ENCODE peak calls at places on chromosome 5, in seven cellular contexts. One of them, this sample, is unnamed.

GRCh38 chr5:150263801-150264621 is 25.6 kb downstream of the CAMK2A start:
- DNase-seq in brain microvascular endothelial cell: peak; percentile 73
- DNase-seq in testis: no peak
- DNase-seq in body of pancreas: peak; percentile 58
- DNase-seq in ascending aorta: no peak
- DNase-seq in aorta: no peak
- DNase-seq in CD8-positive, alpha-beta memory T cell: no peak
- DNase-seq in this sample: no peak

GRCh38 chr5:139592289-139592688 is 31.1 kb downstream of the UBE2D2 start:
- DNase-seq in CD8-positive, alpha-beta memory T cell: no peak
- DNase-seq in brain microvascular endothelial cell: no peak
- DNase-seq in testis: no peak
- DNase-seq in body of pancreas: no peak
- DNase-seq in aorta: no peak
- DNase-seq in ascending aorta: no peak
- DNase-seq in this sample: no peak

GRCh38 chr5:160049099-160049498 is 40.2 kb downstream of the TTC1 start:
- DNase-seq in testis: no peak
- DNase-seq in body of pancreas: no peak
- DNase-seq in ascending aorta: no peak
- DNase-seq in CD8-positive, alpha-beta memory T cell: no peak
- DNase-seq in aorta: no peak
- DNase-seq in brain microvascular endothelial cell: no peak
- DNase-seq in this sample: no peak

GRCh38 chr5:127582723-127583370 is 65.4 kb downstream of the PRRC1 start:
- DNase-seq in aorta: no peak
- DNase-seq in body of pancreas: no peak
- DNase-seq in ascending aorta: no peak
- DNase-seq in CD8-positive, alpha-beta memory T cell: no peak
- DNase-seq in testis: no peak
- DNase-seq in brain microvascular endothelial cell: no peak
- DNase-seq in this sample: no peak

GRCh38 chr5:94469889-94470288 is 148.5 kb downstream of the KIAA0825 start:
- DNase-seq in brain microvascular endothelial cell: peak; percentile 15
- DNase-seq in CD8-positive, alpha-beta memory T cell: no peak
- DNase-seq in aorta: no peak
- DNase-seq in ascending aorta: no peak
- DNase-seq in testis: no peak
- DNase-seq in body of pancreas: no peak
- DNase-seq in this sample: no peak

GRCh38 chr5:56305551-56305950 is 72.4 kb upstream of the ANKRD55 start:
- DNase-seq in CD8-positive, alpha-beta memory T cell: no peak
- DNase-seq in brain microvascular endothelial cell: no peak
- DNase-seq in body of pancreas: peak; percentile 26
- DNase-seq in testis: no peak
- DNase-seq in ascending aorta: no peak
- DNase-seq in aorta: no peak
- DNase-seq in this sample: no peak

GRCh38 chr5:10233505-10233904 is 16.2 kb downstream of the ATPSCKMT start:
- DNase-seq in testis: no peak
- DNase-seq in aorta: no peak
- DNase-seq in CD8-positive, alpha-beta memory T cell: no peak
- DNase-seq in ascending aorta: no peak
- DNase-seq in brain microvascular endothelial cell: peak; percentile 98
- DNase-seq in body of pancreas: no peak
- DNase-seq in this sample: peak; percentile 76

GRCh38 chr5:79448336-79448735 is 65.6 kb downstream of the HOMER1 start:
- DNase-seq in testis: no peak
- DNase-seq in CD8-positive, alpha-beta memory T cell: no peak
- DNase-seq in aorta: no peak
- DNase-seq in brain microvascular endothelial cell: no peak
- DNase-seq in ascending aorta: no peak
- DNase-seq in body of pancreas: no peak
- DNase-seq in this sample: no peak

GRCh38 chr5:121982500-121983261 is 20.9 kb downstream of the SRFBP1 start:
- DNase-seq in brain microvascular endothelial cell: no peak
- DNase-seq in body of pancreas: no peak
- DNase-seq in aorta: no peak
- DNase-seq in ascending aorta: no peak
- DNase-seq in CD8-positive, alpha-beta memory T cell: no peak
- DNase-seq in testis: no peak
- DNase-seq in this sample: no peak

GRCh38 chr5:23042231-23042630 is 189.1 kb upstream of the CDH12 start:
- DNase-seq in body of pancreas: no peak
- DNase-seq in aorta: no peak
- DNase-seq in brain microvascular endothelial cell: no peak
- DNase-seq in CD8-positive, alpha-beta memory T cell: no peak
- DNase-seq in testis: no peak
- DNase-seq in ascending aorta: no peak
- DNase-seq in this sample: no peak

GRCh38 chr5:138141734-138142133 is 2.5 kb upstream of the NME5 start:
- DNase-seq in testis: no peak
- DNase-seq in ascending aorta: no peak
- DNase-seq in CD8-positive, alpha-beta memory T cell: no peak
- DNase-seq in aorta: no peak
- DNase-seq in brain microvascular endothelial cell: no peak
- DNase-seq in body of pancreas: no peak
- DNase-seq in this sample: no peak

GRCh38 chr5:18095061-18095460 is 460.8 kb downstream of the TAF11L14 start:
- DNase-seq in ascending aorta: no peak
- DNase-seq in body of pancreas: no peak
- DNase-seq in CD8-positive, alpha-beta memory T cell: no peak
- DNase-seq in brain microvascular endothelial cell: no peak
- DNase-seq in testis: no peak
- DNase-seq in aorta: no peak
- DNase-seq in this sample: no peak

GRCh38 chr5:36181709-36182262 is 29.9 kb downstream of the SKP2 start:
- DNase-seq in body of pancreas: no peak
- DNase-seq in CD8-positive, alpha-beta memory T cell: no peak
- DNase-seq in brain microvascular endothelial cell: no peak
- DNase-seq in ascending aorta: no peak
- DNase-seq in aorta: no peak
- DNase-seq in testis: no peak
- DNase-seq in this sample: no peak

GRCh38 chr5:57246426-57246825 is 72.6 kb downstream of the GPBP1 start:
- DNase-seq in brain microvascular endothelial cell: no peak
- DNase-seq in CD8-positive, alpha-beta memory T cell: peak; percentile 48
- DNase-seq in body of pancreas: no peak
- DNase-seq in aorta: no peak
- DNase-seq in testis: no peak
- DNase-seq in ascending aorta: no peak
- DNase-seq in this sample: no peak

GRCh38 chr5:14663734-14664269 is 716 bp upstream of the OTULIN start:
- DNase-seq in testis: no peak
- DNase-seq in body of pancreas: peak; percentile 25
- DNase-seq in brain microvascular endothelial cell: no peak
- DNase-seq in CD8-positive, alpha-beta memory T cell: no peak
- DNase-seq in ascending aorta: no peak
- DNase-seq in aorta: no peak
- DNase-seq in this sample: no peak

GRCh38 chr5:581941-582340 is 30.2 kb upstream of the CEP72 start:
- DNase-seq in brain microvascular endothelial cell: no peak
- DNase-seq in CD8-positive, alpha-beta memory T cell: no peak
- DNase-seq in aorta: no peak
- DNase-seq in testis: peak; percentile 1
- DNase-seq in body of pancreas: no peak
- DNase-seq in ascending aorta: no peak
- DNase-seq in this sample: no peak

GRCh38 chr5:135834639-135835529 is at the start of gene SLC25A48:
- DNase-seq in aorta: peak; percentile 79
- DNase-seq in brain microvascular endothelial cell: no peak
- DNase-seq in ascending aorta: no peak
- DNase-seq in body of pancreas: peak; percentile 82
- DNase-seq in testis: no peak
- DNase-seq in CD8-positive, alpha-beta memory T cell: no peak
- DNase-seq in this sample: peak; percentile 96
- H3K27me3 ChIP-seq in aorta: peaks cover 2% of the 10 kb centered on the region
- H3K27me3 ChIP-seq in brain microvascular endothelial cell: peaks cover 24% of the 10 kb centered on the region
- H3K27me3 ChIP-seq in ascending aorta: no peaks in the 10 kb centered on the region
- H3K27me3 ChIP-seq in body of pancreas: no peaks in the 10 kb centered on the region
- H3K27me3 ChIP-seq in testis: no peaks in the 10 kb centered on the region
- H3K27me3 ChIP-seq in CD8-positive, alpha-beta memory T cell: no peaks in the 10 kb centered on the region
- H3K27me3 ChIP-seq in this sample: peaks cover 66% of the 10 kb centered on the region

DNA sequence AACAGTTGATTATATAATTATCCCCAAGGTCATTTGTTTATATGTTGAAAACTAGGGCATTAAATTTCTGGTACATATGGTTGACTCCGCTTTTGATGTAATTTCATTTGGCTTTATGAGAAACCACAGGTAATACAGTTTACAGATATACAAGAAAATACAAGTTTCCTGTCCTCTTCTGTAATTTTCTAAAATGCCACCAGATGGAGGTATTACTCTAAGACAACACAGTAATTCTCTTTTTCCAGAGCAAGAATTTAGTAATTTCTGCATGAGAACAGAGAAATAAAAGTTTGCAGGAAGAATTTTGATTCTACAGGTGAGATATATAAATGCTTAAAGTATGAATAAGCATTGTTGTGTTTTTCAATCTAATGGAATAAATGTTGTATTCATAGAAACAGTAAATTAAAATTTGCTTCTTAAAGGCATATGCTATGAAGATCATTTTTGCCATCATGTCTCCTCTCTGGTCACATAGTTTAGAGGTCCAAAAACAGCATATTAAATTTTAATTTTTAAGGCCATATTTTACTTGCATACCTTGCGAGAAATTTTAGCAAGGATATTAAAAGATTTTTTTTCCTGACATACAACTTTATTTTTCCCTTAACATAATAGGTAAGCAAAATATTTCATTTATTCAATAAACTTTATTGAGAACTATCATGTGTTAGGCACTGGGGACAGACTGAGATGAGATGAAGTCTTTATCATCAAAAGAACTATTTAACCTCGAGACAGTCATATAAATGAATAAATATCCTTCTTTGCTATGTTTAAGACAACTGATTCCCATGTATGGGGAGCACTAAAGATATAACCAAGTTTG is 22.7 kb downstream of the CHD1 start:
- DNase-seq in CD8-positive, alpha-beta memory T cell: peak; percentile 47
- DNase-seq in testis: no peak
- DNase-seq in aorta: no peak
- DNase-seq in body of pancreas: no peak
- DNase-seq in ascending aorta: no peak
- DNase-seq in brain microvascular endothelial cell: no peak
- DNase-seq in this sample: no peak
- H3K27ac ChIP-seq in CD8-positive, alpha-beta memory T cell: no peak overlapping the region
- H3K27ac ChIP-seq in testis: no peak overlapping the region
- H3K27ac ChIP-seq in aorta: no peak overlapping the region
- H3K27ac ChIP-seq in body of pancreas: no peak overlapping the region
- H3K27ac ChIP-seq in ascending aorta: no peak overlapping the region
- H3K27ac ChIP-seq in brain microvascular endothelial cell: no peak overlapping the region
- H3K27ac ChIP-seq in this sample: no peak overlapping the region

GRCh38 chr5:71699233-71699632 is 19.8 kb upstream of the CARTPT start:
- DNase-seq in body of pancreas: no peak
- DNase-seq in testis: no peak
- DNase-seq in CD8-positive, alpha-beta memory T cell: no peak
- DNase-seq in aorta: no peak
- DNase-seq in ascending aorta: no peak
- DNase-seq in brain microvascular endothelial cell: no peak
- DNase-seq in this sample: no peak
- H3K27me3 ChIP-seq in body of pancreas: no peaks in the 10 kb centered on the region
- H3K27me3 ChIP-seq in testis: no peaks in the 10 kb centered on the region
- H3K27me3 ChIP-seq in CD8-positive, alpha-beta memory T cell: no peaks in the 10 kb centered on the region
- H3K27me3 ChIP-seq in aorta: no peaks in the 10 kb centered on the region
- H3K27me3 ChIP-seq in ascending aorta: no peaks in the 10 kb centered on the region
- H3K27me3 ChIP-seq in brain microvascular endothelial cell: no peaks in the 10 kb centered on the region
- H3K27me3 ChIP-seq in this sample: no peaks in the 10 kb centered on the region

GRCh38 chr5:32392039-32392438 is 52.5 kb downstream of the ZFR start:
- DNase-seq in brain microvascular endothelial cell: no peak
- DNase-seq in ascending aorta: no peak
- DNase-seq in body of pancreas: no peak
- DNase-seq in testis: no peak
- DNase-seq in aorta: no peak
- DNase-seq in CD8-positive, alpha-beta memory T cell: no peak
- DNase-seq in this sample: no peak

GRCh38 chr5:32387841-32388240 is 56.7 kb downstream of the ZFR start:
- DNase-seq in brain microvascular endothelial cell: no peak
- DNase-seq in body of pancreas: no peak
- DNase-seq in testis: no peak
- DNase-seq in aorta: no peak
- DNase-seq in CD8-positive, alpha-beta memory T cell: no peak
- DNase-seq in ascending aorta: no peak
- DNase-seq in this sample: no peak

GRCh38 chr5:32388429-32389111 is 56.0 kb downstream of the ZFR start:
- DNase-seq in body of pancreas: no peak
- DNase-seq in aorta: no peak
- DNase-seq in ascending aorta: no peak
- DNase-seq in testis: no peak
- DNase-seq in CD8-positive, alpha-beta memory T cell: no peak
- DNase-seq in brain microvascular endothelial cell: peak; percentile 18
- DNase-seq in this sample: no peak

GRCh38 chr5:32387176-32387575 is 57.4 kb downstream of the ZFR start:
- DNase-seq in CD8-positive, alpha-beta memory T cell: no peak
- DNase-seq in testis: no peak
- DNase-seq in ascending aorta: no peak
- DNase-seq in aorta: no peak
- DNase-seq in brain microvascular endothelial cell: no peak
- DNase-seq in body of pancreas: no peak
- DNase-seq in this sample: no peak

GRCh38 chr5:32390819-32391591 is 53.5 kb downstream of the ZFR start:
- DNase-seq in ascending aorta: no peak
- DNase-seq in body of pancreas: no peak
- DNase-seq in aorta: no peak
- DNase-seq in testis: no peak
- DNase-seq in brain microvascular endothelial cell: peak; percentile 88
- DNase-seq in CD8-positive, alpha-beta memory T cell: no peak
- DNase-seq in this sample: no peak
- H3K27ac ChIP-seq in ascending aorta: no peak overlapping the region
- H3K27ac ChIP-seq in body of pancreas: no peak overlapping the region
- H3K27ac ChIP-seq in aorta: no peak overlapping the region
- H3K27ac ChIP-seq in testis: no peak overlapping the region
- H3K27ac ChIP-seq in brain microvascular endothelial cell: peak overlapping the region; percentile 71
- H3K27ac ChIP-seq in CD8-positive, alpha-beta memory T cell: no peak overlapping the region
- H3K27ac ChIP-seq in this sample: no peak overlapping the region